ENCODE peak calls at places on chromosomes 13 and 19, in six cellular contexts. F is lung, N is AG04450, M is colonic mucosa, L is psoas muscle, S is upper lobe of left lung. X is an unnamed sample. For H3K27me3, the result is how much of the 10 kb centered on the place peaks cover.

GRCh38 chr13:27808866-27809546 is 16.7 kb downstream of the GSX1 start:
- DNase-seq in F (no peak), N (no peak), M (no peak), L (no peak), S (no peak), X (no peak)

GRCh38 chr19:2223959-2224358 is 12.2 kb downstream of the PLEKHJ1 start:
- DNase-seq in F (no peak), N (no peak), M (no peak), L (no peak), S (no peak), X (no peak)

GRCh38 chr13:36880961-36881360 is 39.1 kb downstream of the SMAD9 start:
- DNase-seq in F (no peak), N (no peak), M (no peak), L (no peak), S (no peak), X (no peak)

GRCh38 chr19:29596080-29596479 is 10.0 kb upstream of the POP4 start:
- DNase-seq in F (no peak), N (no peak), M (no peak), L (no peak), S (no peak), X (no peak)

GRCh38 chr13:90055121-90055520 is 1292.4 kb upstream of the MIR17HG start:
- DNase-seq in F (no peak), N (no peak), M (no peak), L (no peak), S (no peak), X (no peak)

GRCh38 chr19:14555918-14556661 is 15.8 kb downstream of the NDUFB7 start:
- DNase-seq in F (no peak), N (no peak), M (no peak), L (no peak), S (no peak), X (no peak)

GRCh38 chr19:369876-370275 is 25.3 kb upstream of the MIER2 start:
- DNase-seq in F (no peak), N (no peak), M (no peak), L (no peak), S (no peak), X (no peak)

GRCh38 chr19:2477141-2477710 is 1.3 kb downstream of the GADD45B start:
- DNase-seq in F (peak), N (no peak), M (peak), L (peak), S (peak), X (peak)

GRCh38 chr13:42001580-42001979 is 40.7 kb upstream of the VWA8 start:
- DNase-seq in F (peak), N (peak), M (no peak), L (no peak), S (peak), X (no peak)

GRCh38 chr13:113437408-113438010 is 15.8 kb downstream of the ADPRHL1 start:
- DNase-seq in F (no peak), N (no peak), M (no peak), L (no peak), S (no peak), X (no peak)

GRCh38 chr19:55585658-55586339 is 5.2 kb upstream of the ZNF579 start:
- DNase-seq in F (peak), N (peak), M (peak), L (peak), S (peak), X (peak)

GRCh38 chr19:2923510-2923909 is 21.3 kb downstream of the ZNF77 start:
- DNase-seq in F (no peak), N (no peak), M (no peak), L (no peak), S (no peak), X (no peak)

GRCh38 chr19:13019330-13019729 is 24.1 kb downstream of the NFIX start:
- DNase-seq in F (no peak), N (no peak), M (no peak), L (no peak), S (no peak), X (no peak)

GRCh38 chr13:113930711-113931637 is 42.9 kb downstream of the C13orf46 start:
- DNase-seq in F (no peak), N (no peak), M (no peak), L (no peak), S (peak), X (no peak)

GRCh38 chr19:5952193-5953033 is 25.5 kb downstream of the RANBP3 start:
- DNase-seq in F (no peak), N (no peak), M (no peak), L (no peak), S (no peak), X (no peak)

GRCh38 chr19:46985532-46986415 is 33.9 kb upstream of the NPAS1 start:
- DNase-seq in F (no peak), N (no peak), M (no peak), L (no peak), S (no peak), X (no peak)

GRCh38 chr19:58228584-58229254 is at the start of gene ZNF544:
- DNase-seq in F (peak), N (peak), M (peak), L (peak), S (peak), X (peak)

GRCh38 chr13:56986121-56986520 is 154.6 kb upstream of the PRR20A start:
- DNase-seq in F (no peak), N (no peak), M (no peak), L (no peak), S (no peak), X (no peak)

GRCh38 chr19:47132522-47132852 is 1.9 kb downstream of the SAE1 start:
- DNase-seq in F (no peak), N (no peak), M (no peak), L (no peak), S (no peak), X (no peak)

GRCh38 chr13:51769455-51770127 is 34.4 kb downstream of the DHRS12 start:
- DNase-seq in F (no peak), N (no peak), M (no peak), L (peak), S (peak), X (peak)

GRCh38 chr19:49554701-49555181 is 25.6 kb downstream of the NOSIP start:
- DNase-seq in F (no peak), N (no peak), M (no peak), L (peak), S (no peak), X (no peak)

GRCh38 chr13:98665638-98665995 is 86.9 kb downstream of the SLC15A1 start:
- DNase-seq in F (no peak), N (no peak), M (no peak), L (no peak), S (no peak), X (no peak)

GRCh38 chr13:73870970-73871935 is 263.0 kb downstream of the KLF12 start:
- DNase-seq in F (no peak), N (peak), M (no peak), L (no peak), S (no peak), X (no peak)

GRCh38 chr13:27012482-27013197 is 159.0 kb downstream of the USP12 start:
- DNase-seq in F (no peak), N (peak), M (no peak), L (no peak), S (peak), X (no peak)

GRCh38 chr19:35247526-35248309 is 1.1 kb upstream of the LSR start:
- DNase-seq in F (peak), N (no peak), M (peak), L (peak), S (peak), X (no peak)

GRCh38 chr19:54190942-54191670 is at the start of gene TSEN34:
- DNase-seq in F (peak), N (no peak), M (peak), L (peak), S (peak), X (peak)

GRCh38 chr19:41350735-41351338 is 2.9 kb downstream of the TGFB1 start:
- DNase-seq in F (no peak), N (no peak), M (no peak), L (no peak), S (no peak), X (no peak)

DNA sequence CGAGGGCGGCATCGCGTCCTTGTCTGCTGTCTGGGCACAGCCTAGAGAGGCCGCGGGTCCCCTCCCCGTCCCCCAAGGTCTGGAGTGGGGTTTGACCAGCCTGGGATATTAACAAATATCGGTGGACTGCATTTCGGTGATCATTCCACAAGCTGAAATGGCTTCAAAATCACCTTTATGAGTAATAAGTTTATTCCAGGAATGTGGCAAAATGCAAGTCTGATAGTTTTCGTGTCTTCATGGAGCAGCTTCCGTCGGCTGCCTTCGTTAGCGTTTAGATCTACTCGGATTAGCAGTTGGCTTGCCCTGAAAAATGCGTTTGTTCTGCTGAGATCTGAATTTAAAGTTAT is 1.1 kb upstream of the GJA3 start:
- DNase-seq in F (no peak), N (no peak), M (no peak), L (no peak), S (no peak), X (no peak)
- H3K27me3 ChIP-seq in F (under half), N (under half), M (half or more), L (under half), S (under half), X (half or more)

GRCh38 chr19:15675560-15675959 is 2.7 kb downstream of the CYP4F12 start:
- DNase-seq in F (no peak), N (no peak), M (no peak), L (no peak), S (no peak), X (no peak)
- H3K27ac ChIP-seq in F (no peak), N (no peak), M (no peak), L (no peak), S (no peak), X (no peak)

GRCh38 chr13:91162180-91162579 is 185.3 kb upstream of the MIR17HG start:
- DNase-seq in F (no peak), N (no peak), M (no peak), L (no peak), S (no peak), X (no peak)

GRCh38 chr13:91167706-91168459 is 179.6 kb upstream of the MIR17HG start:
- DNase-seq in F (no peak), N (no peak), M (no peak), L (no peak), S (no peak), X (no peak)

GRCh38 chr13:91166714-91167511 is 180.6 kb upstream of the MIR17HG start:
- DNase-seq in F (no peak), N (no peak), M (no peak), L (no peak), S (no peak), X (no peak)

GRCh38 chr13:91169641-91170040 is 177.8 kb upstream of the MIR17HG start:
- DNase-seq in F (no peak), N (no peak), M (no peak), L (no peak), S (no peak), X (no peak)

DNA sequence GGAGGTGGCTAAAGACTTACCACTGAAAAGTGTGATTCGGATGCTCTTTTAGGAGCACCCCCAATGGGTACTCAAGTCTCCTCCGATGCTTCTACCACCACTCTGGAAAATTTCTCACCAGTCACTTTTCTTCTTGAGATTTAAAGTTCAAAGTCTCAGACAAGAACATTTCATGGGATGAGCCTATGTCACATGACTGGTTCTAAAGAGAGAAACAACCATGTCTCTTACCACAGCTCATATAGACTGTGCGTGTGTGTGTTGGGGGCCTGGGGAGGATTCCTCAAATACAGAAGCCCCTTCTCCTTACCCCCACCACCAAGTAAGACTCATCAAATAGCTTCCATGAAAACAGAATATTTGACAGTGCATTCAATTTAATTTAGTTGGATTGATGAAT is 181.7 kb upstream of the MIR17HG start:
- DNase-seq in F (no peak), N (no peak), M (no peak), L (no peak), S (no peak), X (no peak)
- H3K27me3 ChIP-seq in F (under half), N (under half), M (under half), L (under half), S (under half), X (under half)

GRCh38 chr13:97212540-97213146 is 9.5 kb upstream of the MBNL2 start:
- DNase-seq in F (no peak), N (no peak), M (peak), L (no peak), S (no peak), X (no peak)

GRCh38 chr13:97214921-97215320 is 7.2 kb upstream of the MBNL2 start:
- DNase-seq in F (no peak), N (no peak), M (no peak), L (no peak), S (no peak), X (no peak)

GRCh38 chr13:97215325-97215724 is 6.8 kb upstream of the MBNL2 start:
- DNase-seq in F (no peak), N (no peak), M (no peak), L (no peak), S (no peak), X (no peak)

GRCh38 chr13:97211357-97211756 is 10.8 kb upstream of the MBNL2 start:
- DNase-seq in F (no peak), N (no peak), M (no peak), L (no peak), S (no peak), X (no peak)

GRCh38 chr13:97211986-97212385 is 10.1 kb upstream of the MBNL2 start:
- DNase-seq in F (no peak), N (no peak), M (no peak), L (no peak), S (no peak), X (no peak)
- H3K27ac ChIP-seq in F (no peak), N (no peak), M (no peak), L (no peak), S (no peak), X (no peak)

DNA sequence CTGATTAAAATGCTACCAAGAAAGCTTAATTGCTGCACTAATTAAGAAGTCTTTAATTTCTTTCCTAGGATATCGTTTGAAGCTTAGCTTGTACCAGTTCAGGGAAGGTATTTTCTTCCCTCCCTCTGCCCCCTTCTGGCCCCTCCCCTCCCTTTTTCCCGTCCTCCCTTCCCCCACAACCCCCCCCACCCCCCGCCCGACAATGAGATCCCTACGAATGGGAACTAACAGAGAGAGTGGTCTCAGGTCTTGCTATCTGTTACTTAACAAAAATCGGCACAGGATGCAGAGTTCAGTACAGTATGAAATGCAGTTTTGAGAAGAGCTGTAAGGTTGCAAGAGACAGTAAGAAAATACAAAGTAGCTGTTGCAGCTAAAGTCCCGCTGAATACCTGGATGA is 3.0 kb upstream of the DACH1 start:
- DNase-seq in F (no peak), N (no peak), M (no peak), L (no peak), S (no peak), X (no peak)
- H3K27me3 ChIP-seq in F (under half), N (under half), M (under half), L (under half), S (under half), X (under half)

DNA sequence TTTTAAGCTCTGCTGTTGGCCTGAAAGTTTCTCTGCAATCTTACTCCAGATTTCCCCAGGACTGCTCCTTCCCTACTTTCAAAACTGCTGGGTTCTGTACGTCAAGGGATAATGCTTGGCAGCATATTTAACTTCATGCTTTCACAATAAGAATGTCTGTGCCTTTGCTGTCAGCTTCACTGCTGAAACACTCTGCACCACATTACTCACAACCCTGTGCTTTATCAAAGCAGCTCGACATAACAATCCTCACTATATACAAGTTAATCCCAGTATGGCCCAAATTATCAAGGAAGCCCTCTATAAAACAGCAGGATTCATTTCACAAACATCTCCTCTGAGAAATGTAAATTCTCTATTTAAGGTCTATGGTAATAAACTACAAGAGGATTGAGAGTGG is 17.5 kb downstream of the LATS2 start:
- DNase-seq in F (no peak), N (peak), M (no peak), L (no peak), S (no peak), X (no peak)
- H3K27ac ChIP-seq in F (no peak), N (peak), M (no peak), L (peak), S (no peak), X (peak)

GRCh38 chr13:110229905-110230563 is 76.9 kb downstream of the COL4A1 start:
- DNase-seq in F (no peak), N (no peak), M (no peak), L (no peak), S (no peak), X (no peak)
- H3K27me3 ChIP-seq in F (under half), N (under half), M (under half), L (under half), S (under half), X (under half)

X was measured in left ventricle myocardium inferior.